ENCODE peak calls at places on chromosomes 16 and 17, in six cellular contexts. T, O, D, N, S and E are unnamed samples.
A peak's percentile ranks its signal among the peaks of the same experiment; 100 is the strongest.

GRCh38 chr17:32319548-32319905 is 22.4 kb downstream of the C17orf75 start:
- DNase-seq in T (peak; percentile 83), O (peak; percentile 88), D (peak; percentile 85), N (peak; percentile 64), S (peak; percentile 84), E (peak; percentile 72)

GRCh38 chr16:4245400-4245799 is 3.5 kb upstream of the SRL start:
- DNase-seq in T (no peak), O (no peak), D (no peak), N (no peak), S (no peak), E (no peak)

GRCh38 chr17:7486181-7486580 is 2.0 kb downstream of the POLR2A start:
- DNase-seq in T (no peak), O (no peak), D (no peak), N (no peak), S (no peak), E (no peak)

GRCh38 chr17:53628011-53628410 is 194.7 kb upstream of the KIF2B start:
- DNase-seq in T (no peak), O (no peak), D (no peak), N (no peak), S (no peak), E (no peak)

GRCh38 chr16:57998484-57998883 is 2.0 kb downstream of the ZNF319 start:
- DNase-seq in T (peak; percentile 57), O (no peak), D (peak; percentile 25), N (no peak), S (no peak), E (no peak)

GRCh38 chr16:66476328-66477027 is 49.4 kb downstream of the BEAN1 start:
- DNase-seq in T (no peak), O (peak; percentile 28), D (peak; percentile 38), N (no peak), S (peak; percentile 53), E (no peak)

GRCh38 chr16:10988879-10989278 is 44.5 kb downstream of the CLEC16A start:
- DNase-seq in T (no peak), O (no peak), D (no peak), N (no peak), S (no peak), E (no peak)

GRCh38 chr17:39617446-39618251 is 9.1 kb upstream of the PPP1R1B start:
- DNase-seq in T (peak; percentile 83), O (peak; percentile 80), D (peak; percentile 73), N (peak; percentile 69), S (peak; percentile 85), E (peak; percentile 59)

GRCh38 chr17:8223356-8224063 is 13.1 kb upstream of the AURKB start:
- DNase-seq in T (peak; percentile 74), O (peak; percentile 48), D (peak; percentile 75), N (peak; percentile 47), S (peak; percentile 85), E (peak; percentile 72)

GRCh38 chr16:75483222-75483621 is 12.0 kb downstream of the CHST6 start:
- DNase-seq in T (no peak), O (no peak), D (no peak), N (peak; percentile 33), S (no peak), E (peak; percentile 31)

GRCh38 chr17:48612854-48613691 is 2.0 kb downstream of the HOXB8 start:
- DNase-seq in T (peak; percentile 49), O (peak; percentile 84), D (no peak), N (no peak), S (no peak), E (no peak)

GRCh38 chr17:1907818-1908698 is 78.3 kb downstream of the RPA1 start:
- DNase-seq in T (no peak), O (no peak), D (peak; percentile 45), N (no peak), S (no peak), E (no peak)

DNA sequence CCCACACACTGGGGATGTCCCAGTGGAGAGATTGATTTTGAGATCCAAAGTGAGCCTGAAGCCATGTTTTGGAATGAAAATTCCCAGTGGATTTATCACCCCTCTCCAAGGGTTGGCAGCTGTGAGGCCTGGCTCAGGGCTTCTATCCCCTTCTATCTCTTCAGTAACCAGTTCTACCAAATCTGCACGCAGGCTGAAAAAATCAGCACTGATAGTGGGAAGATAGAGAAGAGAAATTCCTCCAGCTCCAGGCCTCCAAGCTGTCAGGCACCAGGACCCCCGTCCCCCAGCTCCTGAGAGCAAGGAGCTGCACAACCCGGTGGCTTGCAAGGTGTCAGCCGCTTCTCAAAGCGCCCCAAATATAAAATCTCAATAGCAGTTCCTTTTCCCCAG is 1.0 kb downstream of the FLOT2 start:
- DNase-seq in T (no peak), O (no peak), D (no peak), N (no peak), S (no peak), E (no peak)
- TF ChIP-seq POLR2A in T (no peak), O (no peak), D (no peak), N (no peak), S (no peak), E (no peak)

GRCh38 chr17:4324463-4324862 is 42.0 kb downstream of the UBE2G1 start:
- DNase-seq in T (no peak), O (no peak), D (no peak), N (no peak), S (no peak), E (no peak)
- H3K4me1 ChIP-seq in T (peaks cover 1% of the 10 kb centered on the region), O (peaks cover 32% of the 10 kb centered on the region), D (peaks cover under 1% of the 10 kb centered on the region), N (no peaks in the 10 kb centered on the region), S (peaks cover 35% of the 10 kb centered on the region), E (no peaks in the 10 kb centered on the region)

GRCh38 chr17:57275365-57275764 is 19.0 kb downstream of the MSI2 start:
- DNase-seq in T (no peak), O (no peak), D (no peak), N (no peak), S (no peak), E (no peak)

GRCh38 chr17:57271821-57272220 is 15.5 kb downstream of the MSI2 start:
- DNase-seq in T (no peak), O (no peak), D (no peak), N (peak; percentile 52), S (no peak), E (no peak)

GRCh38 chr17:57270801-57271245 is 14.5 kb downstream of the MSI2 start:
- DNase-seq in T (no peak), O (no peak), D (no peak), N (no peak), S (no peak), E (no peak)

GRCh38 chr17:57274162-57274561 is 17.8 kb downstream of the MSI2 start:
- DNase-seq in T (no peak), O (no peak), D (no peak), N (no peak), S (no peak), E (no peak)

GRCh38 chr17:57273471-57273870 is 17.1 kb downstream of the MSI2 start:
- DNase-seq in T (no peak), O (no peak), D (no peak), N (peak; percentile 55), S (no peak), E (no peak)
- H3K27ac ChIP-seq in T (no peak overlapping the region), O (no peak overlapping the region), D (no peak overlapping the region), N (peak overlapping the region; percentile 10), S (no peak overlapping the region), E (no peak overlapping the region)

DNA sequence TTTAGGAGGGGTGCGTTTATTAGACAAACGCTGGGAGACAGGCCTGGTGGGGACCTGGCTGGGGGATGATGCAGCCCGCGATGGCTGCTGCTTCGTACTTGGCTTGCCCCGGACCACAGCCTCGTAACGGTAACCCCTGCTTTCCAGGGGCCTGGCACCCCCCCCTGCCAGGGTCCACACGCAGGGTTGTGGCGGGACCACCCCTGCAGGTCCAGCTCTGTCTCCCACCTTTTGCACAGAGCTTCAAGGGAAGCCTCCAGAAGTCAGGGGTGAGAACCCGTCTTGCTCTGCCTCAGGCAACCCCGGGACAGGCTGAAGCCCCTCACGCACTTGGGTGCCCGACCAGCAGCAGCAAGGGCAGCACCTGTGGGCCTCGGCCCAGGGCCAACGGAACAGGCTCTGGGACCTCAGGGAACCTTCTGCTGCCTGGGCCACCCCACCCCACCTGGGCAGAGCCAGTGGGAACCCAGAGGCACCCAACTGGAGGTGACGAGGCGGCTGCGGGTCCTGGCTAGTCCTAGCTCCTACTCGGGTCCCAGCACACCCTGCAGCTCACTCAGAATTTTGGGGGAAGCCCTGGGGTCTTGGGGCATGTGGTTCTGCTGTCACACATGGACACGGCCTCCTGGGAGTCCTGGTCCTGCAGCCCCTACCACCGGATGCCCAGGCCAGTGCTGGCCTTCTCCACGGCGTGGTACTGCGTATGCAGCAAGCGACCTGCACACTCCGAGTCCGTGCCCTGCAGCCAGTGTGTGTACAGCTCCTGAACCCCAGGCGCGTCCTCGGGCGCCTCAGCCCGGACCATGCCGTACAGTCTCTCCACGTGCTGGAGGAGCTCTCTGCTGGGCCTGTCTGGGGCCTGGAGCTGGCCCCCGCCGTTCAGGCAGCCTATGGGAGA is 3.1 kb downstream of the HAGHL start:
- DNase-seq in T (no peak), O (no peak), D (no peak), N (no peak), S (no peak), E (no peak)
- TF ChIP-seq POLR2A in T (no peak), O (no peak), D (no peak), N (no peak), S (no peak), E (no peak)

GRCh38 chr16:2160915-2161551 is 5.5 kb downstream of the TRAF7 start:
- DNase-seq in T (peak; percentile 58), O (no peak), D (no peak), N (no peak), S (peak; percentile 94), E (no peak)

GRCh38 chr16:2157480-2158261 is 2.1 kb downstream of the TRAF7 start:
- DNase-seq in T (peak; percentile 44), O (no peak), D (no peak), N (no peak), S (no peak), E (no peak)

GRCh38 chr16:2158262-2158638 is 2.7 kb downstream of the TRAF7 start:
- DNase-seq in T (no peak), O (no peak), D (no peak), N (no peak), S (no peak), E (no peak)

GRCh38 chr16:2156849-2157224 is 1.3 kb downstream of the TRAF7 start:
- DNase-seq in T (no peak), O (no peak), D (no peak), N (no peak), S (no peak), E (no peak)

GRCh38 chr16:2159052-2159838 is 3.7 kb downstream of the TRAF7 start:
- DNase-seq in T (peak; percentile 70), O (no peak), D (peak; percentile 68), N (no peak), S (peak; percentile 94), E (no peak)
- H3K4me1 ChIP-seq in T (peaks cover 78% of the 10 kb centered on the region), O (peaks cover 48% of the 10 kb centered on the region), D (peaks cover 18% of the 10 kb centered on the region), N (peaks cover 21% of the 10 kb centered on the region), S (peaks cover 66% of the 10 kb centered on the region), E (peaks cover 53% of the 10 kb centered on the region)

GRCh38 chr17:44606658-44607057 is 49.4 kb downstream of the FZD2 start:
- DNase-seq in T (no peak), O (no peak), D (no peak), N (no peak), S (no peak), E (no peak)
- H3K27ac ChIP-seq in T (no peak overlapping the region), O (no peak overlapping the region), D (no peak overlapping the region), N (no peak overlapping the region), S (no peak overlapping the region), E (no peak overlapping the region)